ENCODE peak calls at places on chromosomes 3 and 15, in ten cellular contexts. C, D, V, J, X, N, P, A, K and Y are unnamed samples.

GRCh38 chr15:82922737-82923136 is 29.8 kb downstream of the HOMER2 start:
- DNase-seq in P (peak), V (no peak), K (no peak), X (no peak), D (no peak), A (no peak), J (no peak), N (no peak), C (no peak), Y (no peak)

GRCh38 chr3:63900459-63900858 is 11.7 kb downstream of the SCAANT1 start:
- DNase-seq in C (no peak), X (no peak), K (no peak), N (no peak), P (no peak), D (no peak), V (no peak), J (no peak), A (no peak), Y (no peak)

GRCh38 chr15:77311618-77312398 is 108.1 kb downstream of the PEAK1 start:
- DNase-seq in D (no peak), P (no peak), A (no peak), N (no peak), K (no peak), J (no peak), X (no peak), V (no peak), C (no peak), Y (no peak)

GRCh38 chr3:172152869-172153268 is 113.5 kb downstream of the FNDC3B start:
- DNase-seq in D (peak), V (peak), P (no peak), X (no peak), A (peak), K (peak), N (no peak), C (no peak), J (no peak), Y (no peak)

GRCh38 chr15:52649686-52650085 is 29.5 kb downstream of the ATOSA start:
- DNase-seq in J (no peak), C (no peak), K (no peak), N (no peak), V (no peak), P (no peak), A (no peak), D (no peak), X (no peak), Y (no peak)

GRCh38 chr3:50442940-50443579 is 60.4 kb downstream of the CACNA2D2 start:
- DNase-seq in A (no peak), P (peak), J (peak), V (no peak), N (no peak), C (no peak), K (no peak), D (no peak), X (no peak), Y (no peak)

GRCh38 chr3:23915537-23916108 is 1.2 kb downstream of the NKIRAS1 start:
- DNase-seq in K (peak), V (peak), X (no peak), N (no peak), A (no peak), D (peak), C (no peak), J (no peak), P (no peak), Y (peak)

GRCh38 chr15:76114561-76114960 is 54.8 kb downstream of the TMEM266 start:
- DNase-seq in J (no peak), D (no peak), C (no peak), N (no peak), P (no peak), V (no peak), K (no peak), A (no peak), X (no peak), Y (no peak)

GRCh38 chr3:126753191-126754160 is 49.4 kb downstream of the CHCHD6 start:
- DNase-seq in D (peak), V (no peak), K (peak), C (no peak), J (no peak), A (peak), N (no peak), X (no peak), P (no peak), Y (no peak)

GRCh38 chr3:172635588-172635987 is 75.3 kb downstream of the NCEH1 start:
- DNase-seq in K (peak), J (no peak), N (no peak), C (peak), V (peak), X (no peak), A (no peak), D (peak), P (no peak), Y (no peak)

GRCh38 chr3:31064021-31064420 is 169.6 kb upstream of the GADL1 start:
- DNase-seq in J (no peak), V (no peak), N (no peak), A (no peak), D (peak), P (no peak), K (peak), X (no peak), C (no peak), Y (no peak)

GRCh38 chr3:122774564-122774963 is 19.1 kb downstream of the HSPBAP1 start:
- DNase-seq in K (peak), A (peak), N (no peak), X (no peak), J (no peak), P (no peak), C (no peak), D (peak), V (no peak), Y (no peak)

GRCh38 chr3:176595307-176595706 is 602.0 kb downstream of the TBL1XR1 start:
- DNase-seq in C (no peak), J (no peak), K (no peak), D (peak), X (no peak), A (no peak), V (no peak), P (no peak), N (no peak), Y (no peak)

GRCh38 chr15:25554640-25555039 is 115.8 kb upstream of the UBE3A start:
- DNase-seq in P (no peak), V (no peak), A (no peak), D (no peak), N (no peak), K (no peak), J (no peak), C (no peak), X (no peak), Y (no peak)

GRCh38 chr15:69129026-69129385 is 31.4 kb upstream of the GLCE start:
- DNase-seq in X (no peak), N (no peak), J (no peak), V (no peak), P (no peak), C (no peak), D (peak), A (peak), K (no peak), Y (peak)

GRCh38 chr3:183307749-183308148 is 54.7 kb downstream of the B3GNT5 start:
- DNase-seq in D (no peak), N (no peak), X (no peak), V (peak), K (no peak), P (no peak), A (no peak), J (no peak), C (no peak), Y (no peak)

GRCh38 chr15:83046558-83047127 is 20.4 kb downstream of the BTBD1 start:
- DNase-seq in J (no peak), C (no peak), X (no peak), P (no peak), N (no peak), A (peak), D (peak), K (peak), V (no peak), Y (no peak)

GRCh38 chr3:34361921-34362320 is 563.5 kb downstream of the PDCD6IP start:
- DNase-seq in V (no peak), K (no peak), N (no peak), P (no peak), D (no peak), A (no peak), C (no peak), J (no peak), X (no peak), Y (peak)

GRCh38 chr3:121883507-121883906 is 10.7 kb upstream of the SLC15A2 start:
- DNase-seq in A (peak), D (peak), K (peak), N (no peak), X (no peak), C (no peak), P (no peak), J (no peak), V (peak), Y (no peak)